ENCODE peak calls at places on chromosomes 12 and 14, in four cellular contexts. T, P, X and U are unnamed samples. For H3K9me3, the result is how much of the 10 kb centered on the place peaks cover.

GRCh38 chr14:69260979-69261605 is 1.1 kb downstream of the GALNT16 start:
- DNase-seq in P (peak), X (no peak), T (peak), U (no peak)

GRCh38 chr12:14776236-14776959 is 26.9 kb downstream of the WBP11 start:
- DNase-seq in T (no peak), X (no peak), P (no peak), U (no peak)

GRCh38 chr12:57166971-57167371 is 19.6 kb upstream of the LRP1-AS start:
- DNase-seq in X (no peak), P (no peak), T (no peak), U (no peak)

GRCh38 chr14:37711499-37712475 is 116.4 kb downstream of the TTC6 start:
- DNase-seq in P (no peak), X (no peak), T (no peak), U (no peak)

GRCh38 chr14:36059531-36059930 is 117.0 kb downstream of the PTCSC3 start:
- DNase-seq in P (no peak), X (no peak), T (peak), U (no peak)

GRCh38 chr12:49911213-49911605 is 7.5 kb upstream of the FAIM2 start:
- DNase-seq in P (no peak), X (no peak), T (no peak), U (no peak)

GRCh38 chr12:115504241-115504941 is 773.1 kb downstream of the MED13L start:
- DNase-seq in T (no peak), X (no peak), P (no peak), U (no peak)

GRCh38 chr12:92827836-92828431 is 101.2 kb downstream of the EEA1 start:
- DNase-seq in X (no peak), T (peak), P (peak), U (no peak)

GRCh38 chr12:26746315-26746714 is 86.7 kb downstream of the ITPR2 start:
- DNase-seq in P (no peak), X (no peak), T (no peak), U (no peak)

GRCh38 chr12:49348781-49349180 is 2.1 kb downstream of the DNAJC22 start:
- DNase-seq in P (no peak), T (no peak), X (no peak), U (no peak)

GRCh38 chr12:102958073-102958829 is 777 bp downstream of the ASCL1 start:
- DNase-seq in P (no peak), X (no peak), T (peak), U (no peak)

GRCh38 chr14:67704484-67705089 is 2.9 kb downstream of the RDH12 start:
- DNase-seq in T (peak), P (peak), X (no peak), U (no peak)

GRCh38 chr14:67472726-67473125 is 15.8 kb downstream of the TMEM229B start:
- DNase-seq in T (no peak), P (no peak), X (no peak), U (no peak)

GRCh38 chr12:74539765-74540526 is 2.3 kb downstream of the ATXN7L3B start:
- DNase-seq in T (peak), P (no peak), X (no peak), U (no peak)

GRCh38 chr14:94174622-94175402 is 690 bp downstream of the PPP4R4 start:
- DNase-seq in P (no peak), T (peak), X (no peak), U (no peak)

GRCh38 chr12:1800646-1801284 is 19.6 kb upstream of the LRTM2 start:
- DNase-seq in P (no peak), X (no peak), T (peak), U (peak)

GRCh38 chr12:182381-182883 is 31.5 kb downstream of the SLC6A12 start:
- DNase-seq in P (no peak), X (no peak), T (no peak), U (no peak)

GRCh38 chr14:50670196-50670875 is 2.2 kb upstream of the SAV1 start:
- DNase-seq in P (no peak), T (peak), X (no peak), U (no peak)

GRCh38 chr14:63939006-63939270 is 86.1 kb downstream of the SYNE2 start:
- DNase-seq in P (no peak), X (no peak), T (no peak), U (no peak)

GRCh38 chr14:101408077-101408831 is 153.0 kb upstream of the DIO3 start:
- DNase-seq in X (no peak), T (no peak), P (no peak), U (no peak)

GRCh38 chr12:112977641-112978040 is 678 bp upstream of the OAS2 start:
- DNase-seq in X (no peak), P (no peak), T (no peak), U (no peak)

GRCh38 chr14:33675415-33676130 is 275.3 kb downstream of the EGLN3 start:
- DNase-seq in X (no peak), T (no peak), P (no peak), U (no peak)

GRCh38 chr12:113512568-113512967 is 40.9 kb upstream of the LHX5 start:
- DNase-seq in X (no peak), P (no peak), T (peak), U (no peak)

GRCh38 chr12:55657282-55657681 is 20.6 kb downstream of the OR10P1 start:
- DNase-seq in X (no peak), P (no peak), T (no peak), U (no peak)

GRCh38 chr12:68899251-68899771 is 33.7 kb downstream of the CPM start:
- DNase-seq in P (no peak), T (no peak), X (no peak), U (no peak)

GRCh38 chr12:5718073-5718472 is 227.0 kb downstream of the ANO2 start:
- DNase-seq in X (no peak), P (no peak), T (no peak), U (no peak)

GRCh38 chr12:65977384-65977783 is 153.1 kb downstream of the HMGA2 start:
- DNase-seq in P (no peak), T (no peak), X (no peak), U (no peak)

GRCh38 chr12:123905319-123905925 is 67.2 kb downstream of the CCDC92 start:
- DNase-seq in T (peak), P (peak), X (peak), U (peak)

GRCh38 chr14:94391284-94391914 is 3.0 kb upstream of the SERPINA1 start:
- DNase-seq in T (no peak), X (no peak), P (no peak), U (no peak)

DNA sequence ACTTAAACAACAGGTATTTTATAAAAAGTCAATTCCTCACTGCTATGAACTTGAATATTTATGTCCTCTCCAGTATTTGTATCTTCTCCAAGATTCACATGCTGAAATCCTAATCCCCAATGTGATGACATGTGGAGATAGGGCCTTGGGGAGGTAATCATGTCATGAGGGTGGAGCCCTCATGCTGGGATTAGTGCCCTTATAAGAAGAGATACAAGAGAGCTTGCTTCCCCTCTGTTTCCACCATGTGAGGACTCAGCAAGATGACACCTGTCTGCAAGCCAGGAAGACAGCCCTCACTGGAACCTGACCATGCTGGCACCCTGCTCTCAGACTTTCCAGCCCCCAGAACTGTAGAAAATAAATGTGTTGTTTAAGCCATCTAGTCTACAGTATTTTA is 36.2 kb downstream of the OSBPL8 start:
- DNase-seq in X (no peak), P (no peak), T (no peak), U (no peak)
- H3K9me3 ChIP-seq in X (under half), P (under half), T (under half), U (under half)

DNA sequence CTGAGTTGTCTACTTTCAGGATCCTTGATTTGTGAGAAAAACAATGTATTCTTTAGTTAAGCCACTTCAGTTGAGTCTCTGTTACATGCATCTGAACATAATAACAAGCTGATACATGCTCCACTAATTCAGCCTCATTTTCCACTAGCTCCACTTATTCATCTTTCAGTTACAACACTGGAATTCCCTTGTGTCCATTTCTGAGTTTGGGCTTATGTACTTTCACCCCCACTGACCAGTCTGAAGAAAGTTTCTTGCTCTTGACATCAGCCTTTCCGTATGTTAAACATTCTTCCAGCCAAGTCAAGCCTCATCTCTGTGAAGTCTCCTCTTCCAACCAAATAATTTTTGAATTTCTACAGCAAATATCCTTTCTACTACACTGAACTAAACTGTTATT is 592.5 kb upstream of the NOVA1 start:
- DNase-seq in T (no peak), P (no peak), X (no peak), U (no peak)
- H3K9me3 ChIP-seq in T (under half), P (under half), X (under half), U (under half)

GRCh38 chr12:34301251-34302130 is 279.2 kb downstream of the ALG10 start:
- DNase-seq in P (no peak), X (no peak), T (no peak), U (no peak)
- H3K9me3 ChIP-seq in P (under half), X (under half), T (under half), U (under half)

GRCh38 chr12:34291001-34291400 is 268.7 kb downstream of the ALG10 start:
- DNase-seq in P (no peak), T (no peak), X (no peak), U (no peak)

GRCh38 chr12:34292736-34293625 is 270.7 kb downstream of the ALG10 start:
- DNase-seq in P (no peak), X (no peak), T (no peak), U (no peak)

GRCh38 chr12:34290191-34290995 is 268.1 kb downstream of the ALG10 start:
- DNase-seq in P (no peak), X (no peak), T (no peak), U (no peak)

GRCh38 chr12:34289431-34290190 is 267.3 kb downstream of the ALG10 start:
- DNase-seq in P (no peak), X (no peak), T (no peak), U (no peak)

DNA sequence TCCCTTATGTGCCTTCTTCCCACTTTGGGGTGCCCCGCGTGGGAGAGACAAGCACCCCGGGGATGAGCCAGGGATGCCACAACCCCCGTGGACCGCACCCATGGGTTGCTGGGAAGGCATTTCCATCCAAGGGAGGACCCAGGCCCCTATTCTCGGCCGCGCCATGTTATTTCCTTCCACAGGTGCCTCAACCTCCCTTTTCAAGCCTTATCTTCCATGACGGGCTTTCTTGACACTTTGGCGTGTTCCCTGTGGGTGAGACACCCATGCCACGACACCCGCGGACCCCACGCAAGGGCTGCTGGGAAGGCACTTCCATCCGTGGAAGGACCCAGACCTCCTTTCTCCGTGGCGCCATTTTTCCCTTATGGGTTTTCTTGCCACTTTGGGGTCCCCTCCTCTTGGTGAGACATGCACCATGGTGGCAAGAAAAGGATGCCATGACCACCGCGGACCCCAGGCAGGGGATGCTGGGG is 269.2 kb downstream of the ALG10 start:
- DNase-seq in X (no peak), T (no peak), P (no peak), U (no peak)
- H3K9me3 ChIP-seq in X (under half), T (under half), P (under half), U (under half)

GRCh38 chr14:106808907-106809306 is 1282.5 kb downstream of the TMEM121 start:
- DNase-seq in X (no peak), T (no peak), P (no peak), U (no peak)
- H3K9me3 ChIP-seq in X (under half), T (under half), P (under half), U (under half)

GRCh38 chr12:100216337-100216736 is 15.7 kb downstream of the ACTR6 start:
- DNase-seq in X (no peak), T (no peak), P (no peak), U (no peak)

GRCh38 chr12:100211698-100212097 is 11.1 kb downstream of the ACTR6 start:
- DNase-seq in T (no peak), P (no peak), X (no peak), U (no peak)

GRCh38 chr12:100215209-100215608 is 14.6 kb downstream of the ACTR6 start:
- DNase-seq in T (no peak), P (no peak), X (no peak), U (no peak)

GRCh38 chr12:100214518-100214917 is 13.9 kb downstream of the ACTR6 start:
- DNase-seq in X (no peak), T (no peak), P (no peak), U (no peak)

DNA sequence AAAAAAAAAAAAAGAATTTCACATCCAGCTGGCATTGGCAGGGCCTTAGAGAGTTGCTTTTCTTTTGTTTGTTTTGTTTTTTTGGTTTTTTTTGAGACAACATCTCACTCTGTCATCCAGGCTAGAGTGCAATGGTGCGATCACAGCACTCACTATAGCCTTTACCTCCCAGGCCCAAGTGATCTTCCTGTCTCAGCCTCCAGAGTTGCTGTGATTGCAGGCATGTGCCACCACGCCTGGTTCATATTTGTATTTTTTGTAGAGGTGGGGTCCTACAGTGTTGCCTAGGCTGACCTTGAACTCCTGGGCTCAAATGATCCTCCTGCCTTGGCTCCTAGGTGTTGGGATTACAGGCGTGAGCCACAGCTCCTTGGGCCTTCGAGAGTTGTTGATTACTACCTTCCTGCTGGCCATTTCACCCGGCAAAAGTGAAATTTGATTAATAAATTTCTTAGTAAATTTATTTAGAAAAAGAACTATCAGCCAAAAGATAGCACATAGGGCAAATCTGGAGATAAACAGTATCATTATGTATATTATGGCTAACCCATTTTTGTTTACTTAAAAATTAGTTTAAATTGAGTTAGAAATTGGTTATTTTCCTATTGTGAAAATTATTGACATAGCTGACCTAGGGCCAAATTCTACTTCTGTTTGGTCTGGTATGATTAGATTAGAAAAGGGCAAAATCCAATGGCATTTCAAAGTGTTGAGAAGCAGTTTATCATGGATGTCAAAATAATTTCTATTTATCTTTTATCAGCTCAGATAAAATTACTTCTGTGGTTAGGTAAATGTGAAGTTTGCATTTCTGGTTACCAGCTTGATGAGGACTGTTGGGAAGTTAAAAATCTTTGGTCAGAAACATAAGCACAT is 12.6 kb downstream of the ACTR6 start:
- DNase-seq in X (no peak), P (no peak), T (no peak), U (no peak)
- H3K9me3 ChIP-seq in X (under half), P (under half), T (under half), U (under half)

GRCh38 chr14:99177876-99178630 is 93.9 kb downstream of the BCL11B start:
- DNase-seq in X (no peak), T (no peak), P (no peak), U (no peak)
- H3K9me3 ChIP-seq in X (under half), T (under half), P (under half), U (under half)

DNA sequence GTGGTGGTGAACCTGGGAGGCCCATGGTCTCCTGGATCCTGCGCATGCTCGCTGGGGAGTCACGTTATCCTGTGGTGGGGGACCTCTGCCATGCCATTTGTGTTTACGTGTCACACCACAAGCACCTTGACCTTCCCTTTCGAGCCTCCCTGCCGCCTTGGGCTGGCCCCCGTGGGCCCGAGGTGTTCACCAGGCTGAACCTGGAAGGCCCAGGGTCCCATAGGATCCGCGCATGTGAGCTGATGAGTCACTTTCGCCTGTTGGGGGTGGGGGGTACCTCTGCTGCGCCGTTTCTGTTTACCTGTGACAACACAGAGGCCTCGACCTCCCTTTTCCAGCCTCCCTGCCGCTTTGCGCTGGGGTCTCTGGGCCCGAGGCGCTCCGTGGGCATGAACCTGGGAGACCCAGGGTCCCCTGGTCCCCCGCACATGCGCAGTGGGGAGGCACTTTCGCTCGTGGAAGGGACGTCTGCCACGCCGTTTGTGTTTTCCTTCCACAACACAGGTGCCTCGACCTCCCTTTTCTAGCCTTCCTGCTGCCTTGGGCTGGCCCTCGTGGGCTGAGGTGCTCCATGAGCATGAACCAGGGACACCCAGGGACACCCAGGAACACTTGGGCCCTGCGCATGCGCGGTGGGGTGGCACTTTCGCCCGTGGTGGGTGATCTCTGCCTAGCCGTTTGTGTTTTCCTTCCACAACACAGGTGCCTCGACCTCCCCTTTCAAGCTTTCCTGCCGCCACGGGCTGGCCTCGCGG is 334.1 kb downstream of the ALG10 start:
- DNase-seq in P (no peak), X (no peak), T (no peak), U (no peak)
- H3K9me3 ChIP-seq in P (under half), X (under half), T (under half), U (under half)

DNA sequence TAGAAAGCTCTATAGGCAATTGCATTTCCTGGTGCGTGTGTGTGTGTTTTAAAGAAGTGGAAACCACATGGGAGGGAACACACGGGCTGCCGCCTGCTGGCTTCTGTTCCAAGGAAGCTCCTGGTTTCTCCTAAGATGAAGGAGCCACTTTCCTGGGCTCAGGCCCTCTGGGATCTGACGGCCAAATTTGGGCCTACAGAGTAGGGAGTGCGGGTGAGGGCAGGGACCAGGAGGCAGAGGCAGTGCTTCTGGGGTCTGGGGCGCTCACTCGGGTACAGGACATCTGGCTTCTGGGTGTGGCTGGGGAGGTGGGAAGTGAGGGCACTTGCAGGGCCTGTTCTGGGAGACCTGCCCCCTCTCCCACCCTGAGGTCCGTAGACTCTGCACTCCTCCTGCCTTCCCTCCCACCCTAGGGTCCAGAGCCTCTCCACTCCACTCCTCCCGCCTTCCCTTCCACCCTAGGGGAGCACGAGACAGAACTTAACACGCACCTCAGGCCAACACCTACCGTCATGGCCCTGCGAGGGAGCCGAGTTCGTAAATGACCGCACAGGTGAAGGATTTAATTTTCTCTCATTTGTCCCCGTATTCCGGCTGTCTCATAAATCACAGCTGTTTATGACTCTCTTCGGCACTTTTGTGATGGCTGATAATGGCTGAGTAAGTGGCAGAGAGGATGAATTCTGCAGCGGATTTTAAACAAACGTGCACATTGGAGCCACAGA is 127.7 kb downstream of the KIF26A start:
- DNase-seq in X (no peak), P (no peak), T (no peak), U (no peak)
- H3K9me3 ChIP-seq in X (under half), P (under half), T (under half), U (under half)

GRCh38 chr14:105979446-105979845 is 453.1 kb downstream of the TMEM121 start:
- DNase-seq in P (no peak), X (no peak), T (no peak), U (no peak)
- H3K9me3 ChIP-seq in P (under half), X (under half), T (under half), U (under half)